ENCODE peak calls at places on chromosomes 12 and 14, in eight cellular contexts. One of them, this sample, is unnamed.

GRCh38 chr14:70754989-70755388 is 54.3 kb downstream of the MAP3K9 start:
- DNase-seq in effector memory CD4-positive, alpha-beta T cell: no peak
- DNase-seq in kidney epithelial cell: peak; percentile 91
- DNase-seq in heart right ventricle: no peak
- DNase-seq in ureter: peak; percentile 74
- DNase-seq in NT2/D1: no peak
- DNase-seq in cerebellum: no peak
- DNase-seq in bronchial epithelial cell: peak; percentile 95
- DNase-seq in this sample: no peak

GRCh38 chr12:60421741-60422140 is 825.9 kb downstream of the SLC16A7 start:
- DNase-seq in effector memory CD4-positive, alpha-beta T cell: no peak
- DNase-seq in kidney epithelial cell: peak; percentile 4
- DNase-seq in heart right ventricle: no peak
- DNase-seq in ureter: no peak
- DNase-seq in NT2/D1: no peak
- DNase-seq in cerebellum: no peak
- DNase-seq in bronchial epithelial cell: peak; percentile 2
- DNase-seq in this sample: no peak

GRCh38 chr14:26282578-26282977 is 315.3 kb downstream of the NOVA1 start:
- DNase-seq in effector memory CD4-positive, alpha-beta T cell: no peak
- DNase-seq in kidney epithelial cell: no peak
- DNase-seq in heart right ventricle: no peak
- DNase-seq in ureter: no peak
- DNase-seq in NT2/D1: no peak
- DNase-seq in cerebellum: no peak
- DNase-seq in bronchial epithelial cell: peak; percentile 87
- DNase-seq in this sample: no peak

GRCh38 chr12:98656289-98657101 is 11.4 kb downstream of the APAF1 start:
- DNase-seq in effector memory CD4-positive, alpha-beta T cell: no peak
- DNase-seq in kidney epithelial cell: no peak
- DNase-seq in heart right ventricle: no peak
- DNase-seq in ureter: no peak
- DNase-seq in NT2/D1: no peak
- DNase-seq in cerebellum: no peak
- DNase-seq in bronchial epithelial cell: peak; percentile 60
- DNase-seq in this sample: no peak

GRCh38 chr12:8146416-8146771 is 10.4 kb upstream of the ZNF705A start:
- DNase-seq in effector memory CD4-positive, alpha-beta T cell: no peak
- DNase-seq in kidney epithelial cell: no peak
- DNase-seq in heart right ventricle: no peak
- DNase-seq in ureter: no peak
- DNase-seq in NT2/D1: no peak
- DNase-seq in cerebellum: peak; percentile 9
- DNase-seq in bronchial epithelial cell: no peak
- DNase-seq in this sample: no peak

GRCh38 chr12:10191865-10192264 is 13.0 kb downstream of the TMEM52B start:
- DNase-seq in effector memory CD4-positive, alpha-beta T cell: no peak
- DNase-seq in kidney epithelial cell: no peak
- DNase-seq in heart right ventricle: no peak
- DNase-seq in ureter: no peak
- DNase-seq in NT2/D1: peak; percentile 54
- DNase-seq in cerebellum: no peak
- DNase-seq in bronchial epithelial cell: peak; percentile 75
- DNase-seq in this sample: no peak

GRCh38 chr12:88181881-88182280 is 39.8 kb downstream of the TMTC3 start:
- DNase-seq in effector memory CD4-positive, alpha-beta T cell: no peak
- DNase-seq in kidney epithelial cell: no peak
- DNase-seq in heart right ventricle: no peak
- DNase-seq in ureter: no peak
- DNase-seq in NT2/D1: no peak
- DNase-seq in cerebellum: no peak
- DNase-seq in bronchial epithelial cell: no peak
- DNase-seq in this sample: no peak

GRCh38 chr14:74501135-74501614 is 7.6 kb downstream of the ISCA2 start:
- DNase-seq in effector memory CD4-positive, alpha-beta T cell: no peak
- DNase-seq in kidney epithelial cell: no peak
- DNase-seq in heart right ventricle: peak; percentile 66
- DNase-seq in ureter: peak; percentile 68
- DNase-seq in NT2/D1: no peak
- DNase-seq in cerebellum: peak; percentile 74
- DNase-seq in bronchial epithelial cell: peak; percentile 62
- DNase-seq in this sample: no peak

GRCh38 chr12:26113194-26113654 is 11.6 kb downstream of the BHLHE41 start:
- DNase-seq in effector memory CD4-positive, alpha-beta T cell: no peak
- DNase-seq in kidney epithelial cell: no peak
- DNase-seq in heart right ventricle: peak; percentile 49
- DNase-seq in ureter: no peak
- DNase-seq in NT2/D1: peak; percentile 57
- DNase-seq in cerebellum: no peak
- DNase-seq in bronchial epithelial cell: no peak
- DNase-seq in this sample: no peak

GRCh38 chr12:128797119-128798118 is 26.3 kb downstream of the SLC15A4 start:
- DNase-seq in effector memory CD4-positive, alpha-beta T cell: no peak
- DNase-seq in kidney epithelial cell: peak; percentile 82
- DNase-seq in heart right ventricle: no peak
- DNase-seq in ureter: no peak
- DNase-seq in NT2/D1: peak; percentile 76
- DNase-seq in cerebellum: no peak
- DNase-seq in bronchial epithelial cell: no peak
- DNase-seq in this sample: no peak

GRCh38 chr14:50704454-50705010 is 36.4 kb upstream of the SAV1 start:
- DNase-seq in effector memory CD4-positive, alpha-beta T cell: no peak
- DNase-seq in kidney epithelial cell: no peak
- DNase-seq in heart right ventricle: no peak
- DNase-seq in ureter: no peak
- DNase-seq in NT2/D1: no peak
- DNase-seq in cerebellum: no peak
- DNase-seq in bronchial epithelial cell: no peak
- DNase-seq in this sample: no peak

GRCh38 chr14:40119321-40119720 is 687.1 kb upstream of the FBXO33 start:
- DNase-seq in effector memory CD4-positive, alpha-beta T cell: no peak
- DNase-seq in kidney epithelial cell: no peak
- DNase-seq in heart right ventricle: no peak
- DNase-seq in ureter: no peak
- DNase-seq in NT2/D1: no peak
- DNase-seq in cerebellum: no peak
- DNase-seq in bronchial epithelial cell: no peak
- DNase-seq in this sample: no peak

GRCh38 chr12:22042981-22043669 is 2.9 kb upstream of the CMAS start:
- DNase-seq in effector memory CD4-positive, alpha-beta T cell: no peak
- DNase-seq in kidney epithelial cell: no peak
- DNase-seq in heart right ventricle: no peak
- DNase-seq in ureter: no peak
- DNase-seq in NT2/D1: no peak
- DNase-seq in cerebellum: no peak
- DNase-seq in bronchial epithelial cell: peak; percentile 85
- DNase-seq in this sample: no peak

GRCh38 chr12:124509300-124509675 is 58.1 kb downstream of the NCOR2 start:
- DNase-seq in effector memory CD4-positive, alpha-beta T cell: no peak
- DNase-seq in kidney epithelial cell: no peak
- DNase-seq in heart right ventricle: no peak
- DNase-seq in ureter: no peak
- DNase-seq in NT2/D1: no peak
- DNase-seq in cerebellum: no peak
- DNase-seq in bronchial epithelial cell: no peak
- DNase-seq in this sample: no peak

GRCh38 chr14:24232121-24232644 is at the start of gene NEDD8:
- DNase-seq in effector memory CD4-positive, alpha-beta T cell: peak; percentile 85
- DNase-seq in kidney epithelial cell: no peak
- DNase-seq in heart right ventricle: peak; percentile 94
- DNase-seq in ureter: peak; percentile 95
- DNase-seq in NT2/D1: peak; percentile 70
- DNase-seq in cerebellum: peak; percentile 94
- DNase-seq in bronchial epithelial cell: peak; percentile 97
- DNase-seq in this sample: peak; percentile 79

GRCh38 chr12:13099066-13099909 is 4.2 kb downstream of the GSG1 start:
- DNase-seq in effector memory CD4-positive, alpha-beta T cell: no peak
- DNase-seq in kidney epithelial cell: no peak
- DNase-seq in heart right ventricle: peak; percentile 60
- DNase-seq in ureter: no peak
- DNase-seq in NT2/D1: no peak
- DNase-seq in cerebellum: no peak
- DNase-seq in bronchial epithelial cell: peak; percentile 46
- DNase-seq in this sample: no peak